ENCODE peak calls at places on chromosome 22, in ten cellular contexts. M is GM06990, E is AG04450, V is mucosa of descending colon, J is brain microvascular endothelial cell, T is glutamatergic neuron, Q is WTC11, R is tibial artery, C is kidney epithelial cell, H is vagina. G is an unnamed sample.

GRCh38 chr22:35961480-35961902 is 67.1 kb downstream of the RBFOX2 start:
- DNase-seq in H (no peak), Q (peak), R (peak), M (no peak), E (peak), C (peak), V (no peak), T (peak), J (peak), G (no peak)

GRCh38 chr22:46661221-46661851 is 41.1 kb downstream of the GRAMD4 start:
- DNase-seq in J (peak), H (no peak), M (no peak), R (no peak), Q (no peak), V (no peak), C (peak), T (no peak), E (no peak), G (no peak)

GRCh38 chr22:35887296-35887875 is 141.2 kb downstream of the RBFOX2 start:
- DNase-seq in M (no peak), C (no peak), J (no peak), V (no peak), T (no peak), Q (no peak), R (no peak), H (no peak), E (peak), G (no peak)

GRCh38 chr22:24402460-24403192 is 24.8 kb upstream of the ADORA2A start:
- DNase-seq in Q (no peak), J (peak), E (peak), R (peak), M (no peak), V (peak), C (peak), T (no peak), H (no peak), G (peak)

GRCh38 chr22:35839811-35840739 is 122.4 kb downstream of the APOL5 start:
- DNase-seq in J (peak), V (peak), Q (peak), C (peak), H (peak), M (no peak), E (peak), R (peak), T (peak), G (no peak)

GRCh38 chr22:47631571-47632102 is 869.2 kb downstream of the TBC1D22A start:
- DNase-seq in Q (no peak), H (peak), E (no peak), C (no peak), M (no peak), J (no peak), V (no peak), T (no peak), R (no peak), G (no peak)

GRCh38 chr22:19057999-19058491 is 64.2 kb downstream of the DGCR2 start:
- DNase-seq in R (no peak), V (no peak), H (no peak), Q (no peak), E (no peak), J (no peak), T (no peak), M (no peak), C (no peak), G (peak)

GRCh38 chr22:19756288-19757128 is 4.1 kb upstream of the TBX1 start:
- DNase-seq in M (peak), R (no peak), E (no peak), J (no peak), C (no peak), H (no peak), V (peak), T (no peak), Q (peak), G (peak)

GRCh38 chr22:17888855-17889254 is 114.6 kb upstream of the BID start:
- DNase-seq in E (no peak), V (no peak), H (no peak), J (peak), T (peak), R (no peak), Q (peak), C (no peak), M (no peak), G (no peak)
- TF ChIP-seq CTCF in E (peak), V (no peak), H (no peak), J (peak), T (peak), R (no peak), Q (no peak), C (peak), M (no peak), G (no peak)

DNA sequence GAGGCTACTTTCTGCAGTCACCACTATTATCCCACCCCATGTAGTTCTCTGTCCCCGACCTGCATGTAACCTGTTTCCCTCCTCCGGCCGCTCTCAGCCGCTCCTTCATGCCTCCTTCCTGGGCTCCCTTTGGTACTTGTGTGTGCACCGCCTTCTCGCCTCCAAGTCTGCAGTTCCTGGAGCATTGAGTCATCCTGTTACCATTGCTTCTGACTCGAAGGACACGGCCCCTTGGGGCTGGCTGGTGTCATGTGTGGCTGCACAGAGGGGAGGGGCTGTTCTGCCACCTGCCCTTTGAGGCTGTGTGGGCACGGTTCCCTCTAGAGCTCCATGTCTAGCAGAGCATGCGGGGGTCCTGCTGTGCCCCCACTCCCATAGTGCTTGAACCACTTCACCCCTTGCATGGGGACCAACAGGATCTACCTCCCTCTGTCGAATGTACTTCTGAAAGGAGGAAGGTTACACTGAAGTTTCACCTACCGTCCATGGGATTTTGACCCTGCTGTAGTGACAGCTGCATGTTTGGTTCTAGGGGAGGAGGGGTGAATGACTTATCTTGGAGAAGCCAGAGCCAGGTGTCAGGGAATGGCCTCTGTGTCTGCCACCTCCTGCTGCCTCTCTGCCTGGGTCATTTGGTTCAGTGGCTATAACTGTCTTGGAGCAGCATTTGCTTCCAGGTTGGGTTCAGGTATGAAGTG is 39.6 kb downstream of the BCR start:
- DNase-seq in T (peak), E (no peak), R (no peak), C (peak), H (no peak), V (peak), Q (no peak), M (peak), J (peak), G (peak)
- TF ChIP-seq CTCF in T (no peak), E (no peak), R (no peak), C (no peak), H (no peak), V (no peak), Q (no peak), M (no peak), J (no peak), G (no peak)

DNA sequence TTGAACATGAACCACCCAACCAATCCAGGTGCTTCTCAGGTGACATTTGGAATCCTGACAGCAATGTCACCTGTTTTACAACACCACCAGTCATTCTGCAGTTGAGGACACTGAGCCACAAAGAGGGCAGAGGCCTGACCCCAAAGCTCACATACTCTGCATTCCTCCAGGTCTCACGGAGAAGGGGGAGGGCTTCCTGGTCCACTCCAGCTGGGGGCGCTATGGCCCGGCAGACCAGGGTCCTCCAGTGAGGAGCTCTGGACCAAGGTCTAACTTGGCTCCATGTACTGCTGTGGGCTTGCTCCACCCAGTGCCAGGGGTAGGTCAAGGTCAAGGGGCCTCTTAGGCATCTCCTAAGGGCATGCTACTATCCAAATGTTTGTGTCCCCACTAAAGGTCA is 1.5 kb upstream of the PNPLA3 start:
- DNase-seq in E (no peak), J (no peak), C (no peak), T (no peak), V (no peak), R (no peak), M (no peak), Q (peak), H (no peak), G (no peak)
- TF ChIP-seq CTCF in E (peak), J (peak), C (peak), T (no peak), V (no peak), R (no peak), M (no peak), Q (no peak), H (no peak), G (no peak)

GRCh38 chr22:49515486-49515885 is 312.2 kb downstream of the BRD1 start:
- DNase-seq in V (no peak), T (no peak), H (no peak), E (no peak), J (no peak), C (no peak), M (no peak), R (no peak), Q (no peak), G (no peak)
- TF ChIP-seq CTCF in V (no peak), T (no peak), H (no peak), E (no peak), J (no peak), C (no peak), M (no peak), R (no peak), Q (no peak), G (no peak)

DNA sequence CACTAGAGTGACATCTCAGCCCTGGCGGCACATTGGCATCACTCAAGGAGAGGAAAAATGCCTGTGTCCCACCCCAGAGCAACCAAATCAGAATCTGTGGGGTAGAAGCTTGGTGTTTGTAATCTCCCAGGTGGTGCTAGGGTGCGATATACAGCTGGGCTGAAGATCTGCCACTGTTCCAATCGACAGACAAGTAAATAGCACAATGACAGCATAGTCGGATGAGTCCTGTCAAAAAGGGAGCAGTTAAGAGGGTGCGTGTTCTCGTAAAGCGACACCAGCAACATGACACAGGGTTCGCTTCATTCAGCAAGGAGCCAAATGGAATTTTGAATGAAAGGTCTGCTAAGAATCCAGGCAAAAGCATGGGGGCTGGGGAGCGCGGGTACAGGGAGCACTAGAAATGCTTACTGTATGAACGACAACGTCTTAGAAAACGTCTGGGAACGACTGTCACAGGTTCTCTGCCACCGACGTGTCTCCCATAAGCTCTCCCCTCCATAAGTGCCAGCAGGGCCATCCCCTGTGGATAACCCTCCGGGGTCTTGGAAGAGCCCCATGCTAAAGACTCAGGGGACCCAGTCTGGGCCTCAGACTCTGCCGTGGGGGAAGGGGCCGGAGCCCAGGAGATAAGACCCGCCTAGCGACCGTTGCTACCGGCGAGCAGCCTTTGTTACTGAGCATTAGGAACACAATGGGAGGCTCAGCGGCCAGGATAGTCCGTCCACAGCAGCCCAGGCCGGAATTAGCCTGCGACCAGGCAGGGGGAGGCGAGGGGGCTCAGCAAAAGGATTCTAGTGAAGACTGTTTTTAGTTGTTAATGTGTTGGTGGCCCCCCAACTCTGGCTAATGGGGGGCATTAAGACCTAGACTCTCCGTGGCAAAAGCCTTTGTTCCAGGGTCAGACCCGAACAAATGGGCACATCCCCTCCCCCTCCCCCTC is 20.8 kb downstream of the ADA2 start:
- DNase-seq in H (no peak), T (peak), Q (peak), R (no peak), V (no peak), M (no peak), J (no peak), C (no peak), E (no peak), G (no peak)
- TF ChIP-seq CTCF in H (no peak), T (no peak), Q (no peak), R (no peak), V (no peak), M (no peak), J (no peak), C (no peak), E (no peak), G (no peak)

DNA sequence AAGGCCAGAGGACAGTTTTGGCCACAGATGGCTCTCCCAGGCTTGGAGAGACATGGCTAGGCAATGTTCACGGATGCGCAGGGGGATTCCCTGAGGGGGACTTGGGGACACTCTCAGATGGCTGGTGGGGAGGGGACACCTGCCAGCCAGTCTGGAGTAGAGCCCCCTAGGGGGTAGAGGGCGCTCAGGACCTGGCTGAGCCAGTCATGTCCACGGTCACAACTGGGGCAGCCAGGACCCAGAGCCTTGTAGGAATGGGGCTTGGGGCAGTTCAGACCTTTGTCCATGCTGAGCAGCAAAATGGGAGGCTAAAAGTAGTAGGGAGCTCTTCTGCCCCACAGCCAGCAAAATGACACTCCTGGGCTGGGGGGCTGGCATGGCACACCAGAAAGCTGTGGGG is 1.7 kb downstream of the CSDC2 start:
- DNase-seq in Q (no peak), J (no peak), T (peak), H (no peak), V (no peak), C (no peak), R (no peak), E (no peak), M (no peak), G (no peak)
- TF ChIP-seq CTCF in Q (no peak), J (no peak), T (no peak), H (no peak), V (no peak), C (no peak), R (no peak), E (no peak), M (no peak), G (no peak)

GRCh38 chr22:41766476-41766875 is 34.0 kb upstream of the CCDC134 start:
- DNase-seq in T (no peak), J (no peak), V (no peak), M (no peak), Q (no peak), H (no peak), C (peak), R (no peak), E (no peak), G (no peak)

GRCh38 chr22:41768420-41768819 is 32.1 kb upstream of the CCDC134 start:
- DNase-seq in R (no peak), M (no peak), C (peak), Q (no peak), T (no peak), V (no peak), H (no peak), E (no peak), J (peak), G (no peak)

GRCh38 chr22:41758231-41758630 is 42.2 kb upstream of the CCDC134 start:
- DNase-seq in Q (no peak), E (no peak), V (no peak), C (no peak), J (no peak), M (no peak), R (no peak), H (no peak), T (no peak), G (no peak)

GRCh38 chr22:41757507-41757906 is 43.0 kb upstream of the CCDC134 start:
- DNase-seq in C (no peak), R (no peak), J (no peak), T (no peak), Q (no peak), M (no peak), H (no peak), E (no peak), V (no peak), G (no peak)

DNA sequence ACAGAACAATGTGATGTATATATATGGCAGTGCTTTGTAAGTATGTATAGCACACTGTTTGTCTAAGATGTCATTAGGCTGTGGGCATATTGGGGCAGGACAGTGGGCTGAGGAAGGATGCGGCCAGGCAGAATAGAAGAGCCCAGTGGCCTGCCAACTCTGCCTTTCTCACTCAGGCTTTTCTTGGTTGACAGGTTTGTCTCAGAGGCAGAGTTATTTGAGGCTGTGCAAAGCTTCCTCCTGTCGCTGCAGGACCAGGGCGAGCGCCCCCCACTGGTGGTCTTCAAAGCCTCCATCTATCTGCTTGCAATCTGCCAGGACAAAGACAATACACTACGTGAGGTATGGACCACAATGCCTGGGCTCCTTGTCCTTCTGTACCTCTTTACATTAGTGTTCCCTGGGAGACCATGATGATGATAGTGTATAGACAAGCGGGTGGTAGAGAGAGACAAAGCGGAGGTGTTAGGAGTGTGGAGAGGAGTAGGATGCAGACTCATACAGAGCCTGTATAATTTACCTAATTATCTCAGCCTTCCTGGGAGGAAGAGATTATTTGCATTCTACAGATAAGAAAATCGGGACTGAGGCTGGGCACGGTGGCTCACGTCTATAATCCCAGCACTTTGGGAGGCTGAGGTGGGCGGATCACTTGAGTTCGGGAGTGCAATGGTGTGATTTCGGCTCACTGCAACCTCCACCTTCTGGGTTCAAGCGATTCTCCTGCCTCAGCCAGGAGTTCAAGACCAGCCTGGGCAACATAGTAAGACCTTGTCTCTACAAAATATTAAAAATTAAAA is 37.3 kb upstream of the CCDC134 start:
- DNase-seq in H (no peak), Q (peak), C (no peak), R (no peak), V (peak), E (no peak), J (peak), M (peak), T (peak), G (peak)
- TF ChIP-seq CTCF in H (no peak), Q (peak), C (peak), R (no peak), V (no peak), E (peak), J (peak), M (peak), T (peak), G (peak)